ENCODE peak calls at places on chromosomes 16 and 17, in seven cellular contexts. One of them, this sample, is unnamed.

GRCh38 chr16:50272111-50272571 is 5.8 kb downstream of the ADCY7 start:
- DNase-seq in A549: no peak
- DNase-seq in lower leg skin: no peak
- DNase-seq in breast epithelium: no peak
- DNase-seq in body of pancreas: no peak
- DNase-seq in ovary: no peak
- DNase-seq in uterus: no peak
- DNase-seq in this sample: peak

GRCh38 chr17:9266031-9266680 is 244.8 kb downstream of the NTN1 start:
- DNase-seq in A549: no peak
- DNase-seq in breast epithelium: no peak
- DNase-seq in uterus: no peak
- DNase-seq in ovary: no peak
- DNase-seq in lower leg skin: no peak
- DNase-seq in body of pancreas: no peak
- DNase-seq in this sample: no peak

GRCh38 chr17:33463887-33464286 is 170.8 kb upstream of the ASIC2 start:
- DNase-seq in A549: no peak
- DNase-seq in breast epithelium: no peak
- DNase-seq in body of pancreas: no peak
- DNase-seq in uterus: no peak
- DNase-seq in lower leg skin: no peak
- DNase-seq in ovary: no peak
- DNase-seq in this sample: no peak

GRCh38 chr16:30778549-30779244 is 8.3 kb downstream of the ZNF629 start:
- DNase-seq in A549: no peak
- DNase-seq in ovary: no peak
- DNase-seq in uterus: no peak
- DNase-seq in breast epithelium: no peak
- DNase-seq in lower leg skin: no peak
- DNase-seq in body of pancreas: no peak
- DNase-seq in this sample: no peak

GRCh38 chr16:3822366-3823045 is 58.0 kb downstream of the CREBBP start:
- DNase-seq in body of pancreas: no peak
- DNase-seq in breast epithelium: no peak
- DNase-seq in ovary: no peak
- DNase-seq in A549: no peak
- DNase-seq in uterus: peak
- DNase-seq in lower leg skin: no peak
- DNase-seq in this sample: no peak

GRCh38 chr16:68644303-68644702 is 807 bp upstream of the CDH3 start:
- DNase-seq in ovary: peak
- DNase-seq in lower leg skin: no peak
- DNase-seq in body of pancreas: no peak
- DNase-seq in A549: no peak
- DNase-seq in uterus: peak
- DNase-seq in breast epithelium: no peak
- DNase-seq in this sample: no peak

GRCh38 chr17:81379523-81379942 is 15.7 kb upstream of the BAHCC1 start:
- DNase-seq in breast epithelium: peak
- DNase-seq in A549: no peak
- DNase-seq in lower leg skin: no peak
- DNase-seq in ovary: no peak
- DNase-seq in body of pancreas: peak
- DNase-seq in uterus: no peak
- DNase-seq in this sample: no peak

GRCh38 chr17:51456942-51457341 is 196.6 kb downstream of the UTP18 start:
- DNase-seq in A549: no peak
- DNase-seq in ovary: no peak
- DNase-seq in breast epithelium: no peak
- DNase-seq in lower leg skin: no peak
- DNase-seq in uterus: no peak
- DNase-seq in body of pancreas: no peak
- DNase-seq in this sample: no peak

GRCh38 chr16:26664086-26664485 is 402.6 kb upstream of the C16orf82 start:
- DNase-seq in breast epithelium: no peak
- DNase-seq in uterus: no peak
- DNase-seq in lower leg skin: no peak
- DNase-seq in ovary: no peak
- DNase-seq in body of pancreas: no peak
- DNase-seq in A549: no peak
- DNase-seq in this sample: no peak

GRCh38 chr16:84838383-84838948 is 18.7 kb downstream of the CRISPLD2 start:
- DNase-seq in A549: no peak
- DNase-seq in breast epithelium: no peak
- DNase-seq in ovary: no peak
- DNase-seq in body of pancreas: no peak
- DNase-seq in lower leg skin: no peak
- DNase-seq in uterus: no peak
- DNase-seq in this sample: peak

GRCh38 chr17:81527591-81528383 is at the start of gene FSCN2:
- DNase-seq in ovary: no peak
- DNase-seq in A549: no peak
- DNase-seq in breast epithelium: no peak
- DNase-seq in lower leg skin: no peak
- DNase-seq in uterus: no peak
- DNase-seq in body of pancreas: no peak
- DNase-seq in this sample: no peak

GRCh38 chr17:47265983-47266541 is 12.4 kb downstream of the ITGB3 start:
- DNase-seq in uterus: no peak
- DNase-seq in breast epithelium: no peak
- DNase-seq in A549: no peak
- DNase-seq in body of pancreas: no peak
- DNase-seq in ovary: no peak
- DNase-seq in lower leg skin: peak
- DNase-seq in this sample: no peak

GRCh38 chr16:10579965-10580918 is at the start of gene EMP2:
- DNase-seq in A549: peak
- DNase-seq in body of pancreas: peak
- DNase-seq in ovary: peak
- DNase-seq in breast epithelium: peak
- DNase-seq in uterus: peak
- DNase-seq in lower leg skin: no peak
- DNase-seq in this sample: peak

GRCh38 chr16:56964243-56965148 is 2.7 kb downstream of the CETP start:
- DNase-seq in breast epithelium: peak
- DNase-seq in A549: peak
- DNase-seq in body of pancreas: peak
- DNase-seq in ovary: peak
- DNase-seq in uterus: peak
- DNase-seq in lower leg skin: peak
- DNase-seq in this sample: peak

GRCh38 chr16:85948870-85949269 is 49.9 kb downstream of the IRF8 start:
- DNase-seq in lower leg skin: no peak
- DNase-seq in body of pancreas: no peak
- DNase-seq in A549: no peak
- DNase-seq in uterus: no peak
- DNase-seq in breast epithelium: no peak
- DNase-seq in ovary: no peak
- DNase-seq in this sample: no peak

GRCh38 chr16:85946680-85947510 is 47.9 kb downstream of the IRF8 start:
- DNase-seq in uterus: no peak
- DNase-seq in body of pancreas: no peak
- DNase-seq in A549: no peak
- DNase-seq in lower leg skin: no peak
- DNase-seq in ovary: no peak
- DNase-seq in breast epithelium: no peak
- DNase-seq in this sample: no peak

GRCh38 chr16:85945424-85945751 is 46.4 kb downstream of the IRF8 start:
- DNase-seq in breast epithelium: no peak
- DNase-seq in lower leg skin: no peak
- DNase-seq in ovary: no peak
- DNase-seq in body of pancreas: no peak
- DNase-seq in A549: no peak
- DNase-seq in uterus: no peak
- DNase-seq in this sample: no peak

GRCh38 chr16:85949787-85950186 is 50.8 kb downstream of the IRF8 start:
- DNase-seq in lower leg skin: no peak
- DNase-seq in uterus: no peak
- DNase-seq in A549: no peak
- DNase-seq in breast epithelium: no peak
- DNase-seq in body of pancreas: no peak
- DNase-seq in ovary: no peak
- DNase-seq in this sample: no peak

DNA sequence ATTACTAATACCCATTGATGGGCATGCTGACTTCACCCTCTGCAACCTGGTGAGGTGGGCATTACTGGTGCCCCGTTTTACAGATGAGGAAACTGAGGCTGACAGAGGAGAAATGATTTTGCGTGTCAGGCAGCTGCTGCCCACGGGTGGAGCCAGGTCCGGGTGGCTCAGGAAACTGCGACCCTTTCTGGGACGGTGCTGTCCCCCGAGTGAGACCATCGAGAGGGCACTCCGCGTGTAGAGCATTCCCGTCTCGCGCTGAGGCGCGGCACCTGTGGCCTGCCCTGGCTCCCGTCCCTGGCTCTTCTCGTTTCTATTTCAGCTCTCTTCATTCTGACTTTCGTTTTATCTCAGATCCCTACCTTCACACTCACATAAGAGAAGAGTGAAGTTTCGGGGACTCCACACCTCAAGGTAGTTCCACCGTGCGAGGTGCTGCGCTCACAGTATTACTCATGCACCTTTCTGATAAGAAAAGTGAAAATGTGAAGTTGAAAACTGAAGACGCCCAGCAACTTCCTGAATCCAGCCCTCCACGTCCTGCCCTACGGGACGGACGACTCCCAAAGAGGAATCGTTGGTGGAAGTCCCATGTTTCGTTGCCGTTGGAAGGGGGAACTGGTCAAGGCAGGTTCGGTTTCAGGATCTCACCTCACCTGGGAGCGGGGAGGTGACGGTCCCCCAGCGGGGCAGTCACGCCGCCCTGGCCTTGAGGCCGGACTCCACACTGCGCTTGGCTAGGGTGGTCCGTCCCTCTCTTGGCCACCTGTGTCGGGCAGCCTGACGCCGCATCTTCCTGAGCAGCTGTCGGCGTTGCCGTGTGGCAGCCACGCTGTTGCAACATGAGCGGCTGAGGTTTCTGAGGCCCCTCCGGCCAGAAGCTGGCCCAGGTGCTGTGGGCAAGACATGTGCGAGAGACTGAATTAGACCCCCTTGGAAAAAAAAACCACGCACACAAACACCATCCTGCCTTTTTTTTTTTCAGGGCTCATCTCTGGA is 48.8 kb downstream of the IRF8 start:
- DNase-seq in lower leg skin: no peak
- DNase-seq in ovary: no peak
- DNase-seq in breast epithelium: no peak
- DNase-seq in uterus: no peak
- DNase-seq in A549: no peak
- DNase-seq in body of pancreas: no peak
- DNase-seq in this sample: no peak
- TF ChIP-seq POLR2A in lower leg skin: no peak
- TF ChIP-seq POLR2A in ovary: no peak
- TF ChIP-seq POLR2A in breast epithelium: no peak
- TF ChIP-seq POLR2A in uterus: no peak
- TF ChIP-seq POLR2A in A549: no peak
- TF ChIP-seq POLR2A in body of pancreas: no peak
- TF ChIP-seq POLR2A in this sample: no peak

GRCh38 chr16:28063047-28063521 is 430 bp downstream of the GSG1L start:
- DNase-seq in lower leg skin: no peak
- DNase-seq in A549: no peak
- DNase-seq in breast epithelium: no peak
- DNase-seq in ovary: no peak
- DNase-seq in body of pancreas: no peak
- DNase-seq in uterus: no peak
- DNase-seq in this sample: no peak
- H3K4me3 ChIP-seq in lower leg skin: no peak
- H3K4me3 ChIP-seq in A549: peak
- H3K4me3 ChIP-seq in breast epithelium: peak
- H3K4me3 ChIP-seq in ovary: no peak
- H3K4me3 ChIP-seq in body of pancreas: no peak
- H3K4me3 ChIP-seq in uterus: no peak
- H3K4me3 ChIP-seq in this sample: peak

GRCh38 chr17:1486802-1487695 is 5.4 kb downstream of the MYO1C start:
- DNase-seq in breast epithelium: peak
- DNase-seq in body of pancreas: peak
- DNase-seq in lower leg skin: peak
- DNase-seq in uterus: peak
- DNase-seq in A549: peak
- DNase-seq in ovary: peak
- DNase-seq in this sample: peak
- TF ChIP-seq POLR2A in breast epithelium: no peak
- TF ChIP-seq POLR2A in body of pancreas: peak
- TF ChIP-seq POLR2A in lower leg skin: no peak
- TF ChIP-seq POLR2A in uterus: no peak
- TF ChIP-seq POLR2A in A549: peak
- TF ChIP-seq POLR2A in ovary: no peak
- TF ChIP-seq POLR2A in this sample: no peak

GRCh38 chr17:74713199-74713755 is 554 bp upstream of the CD300LF start:
- DNase-seq in ovary: no peak
- DNase-seq in A549: no peak
- DNase-seq in lower leg skin: no peak
- DNase-seq in breast epithelium: no peak
- DNase-seq in body of pancreas: no peak
- DNase-seq in uterus: no peak
- DNase-seq in this sample: no peak

GRCh38 chr17:74712756-74713155 is at the start of gene CD300LF:
- DNase-seq in body of pancreas: no peak
- DNase-seq in ovary: no peak
- DNase-seq in uterus: no peak
- DNase-seq in breast epithelium: no peak
- DNase-seq in lower leg skin: peak
- DNase-seq in A549: no peak
- DNase-seq in this sample: no peak

GRCh38 chr17:74715144-74715543 is 2.4 kb upstream of the CD300LF start:
- DNase-seq in lower leg skin: no peak
- DNase-seq in breast epithelium: no peak
- DNase-seq in A549: no peak
- DNase-seq in uterus: no peak
- DNase-seq in body of pancreas: no peak
- DNase-seq in ovary: no peak
- DNase-seq in this sample: no peak

GRCh38 chr17:74712301-74712700 is 422 bp downstream of the CD300LF start:
- DNase-seq in body of pancreas: no peak
- DNase-seq in uterus: no peak
- DNase-seq in breast epithelium: no peak
- DNase-seq in ovary: no peak
- DNase-seq in A549: no peak
- DNase-seq in lower leg skin: no peak
- DNase-seq in this sample: no peak

DNA sequence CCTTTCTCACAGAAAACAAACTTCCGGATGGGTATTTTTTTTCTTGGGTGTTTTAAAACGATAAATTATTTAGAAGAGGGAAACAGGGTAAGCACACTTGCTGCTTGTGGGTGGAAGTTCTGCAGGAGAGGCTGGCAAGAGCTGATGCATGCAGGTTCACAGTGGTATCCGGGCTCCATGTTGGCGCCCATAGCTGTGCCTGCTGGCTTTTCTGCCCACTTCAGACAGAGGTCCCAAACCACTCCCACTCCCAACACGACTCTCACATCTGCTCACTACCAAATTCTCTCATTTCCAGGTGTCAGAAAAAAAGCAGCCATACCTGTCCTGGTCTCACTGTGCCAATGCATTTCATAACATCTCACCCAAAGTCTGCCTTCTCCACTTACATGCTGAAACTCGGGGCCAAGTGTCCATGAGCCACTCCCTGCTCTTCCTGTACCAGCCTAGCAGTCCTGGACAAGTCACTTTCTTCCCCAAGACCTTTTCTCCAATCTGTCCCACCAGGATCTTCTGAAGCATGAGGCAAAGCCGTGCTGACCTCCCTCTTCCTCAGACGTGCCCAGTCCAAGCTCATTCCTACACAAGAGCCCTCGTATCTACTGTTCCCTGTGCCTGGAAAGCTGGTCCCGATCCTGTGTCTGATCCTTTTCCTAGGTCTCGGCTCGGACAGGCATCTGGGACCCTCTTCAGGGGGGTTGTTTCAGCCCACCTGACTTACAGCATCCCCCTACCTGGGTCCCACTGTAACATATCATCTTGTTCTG is 1.5 kb downstream of the CD300LF start:
- DNase-seq in body of pancreas: no peak
- DNase-seq in uterus: no peak
- DNase-seq in lower leg skin: no peak
- DNase-seq in A549: no peak
- DNase-seq in ovary: no peak
- DNase-seq in breast epithelium: no peak
- DNase-seq in this sample: no peak
- H3K4me3 ChIP-seq in body of pancreas: no peak
- H3K4me3 ChIP-seq in uterus: no peak
- H3K4me3 ChIP-seq in lower leg skin: no peak
- H3K4me3 ChIP-seq in A549: no peak
- H3K4me3 ChIP-seq in ovary: no peak
- H3K4me3 ChIP-seq in breast epithelium: no peak
- H3K4me3 ChIP-seq in this sample: no peak